ENCODE peak calls at places on chromosomes 11 and 22, in five cellular contexts. A is NCI-H748 treated with DMSO at 0.1 percent for 48 hours; T is T47D; Q is T-helper 2 cell treated with Interferon-gamma antibody and Interleukin-4, amounts not matched to agents 5 μg/mL and 100 μg/mL, for 36 hours; X is spleen. E is an unnamed sample.

GRCh38 chr11:22192642-22193347 is at the start of gene ANO5:
- DNase-seq in A (peak), T (peak), Q (no peak), X (peak), E (no peak)

GRCh38 chr22:31950226-31950625 is 5.9 kb downstream of the YWHAH start:
- DNase-seq in A (no peak), T (no peak), Q (no peak), X (peak), E (no peak)

GRCh38 chr22:47918936-47919505 is 1156.6 kb downstream of the TBC1D22A start:
- DNase-seq in A (no peak), T (no peak), Q (no peak), X (no peak), E (no peak)

GRCh38 chr22:29003975-29004646 is 57.5 kb downstream of the C22orf31 start:
- DNase-seq in A (peak), T (peak), Q (no peak), X (no peak), E (no peak)

GRCh38 chr11:396948-397548 is 3.0 kb downstream of the PKP3 start:
- DNase-seq in A (no peak), T (no peak), Q (peak), X (peak), E (no peak)

GRCh38 chr11:72072348-72072747 is 8.0 kb downstream of the NUMA1 start:
- DNase-seq in A (no peak), T (peak), Q (no peak), X (no peak), E (no peak)

GRCh38 chr11:122917311-122917710 is 34.8 kb downstream of the JHY start:
- DNase-seq in A (no peak), T (no peak), Q (no peak), X (no peak), E (no peak)

GRCh38 chr22:40855104-40855959 is 1.1 kb downstream of the ST13 start:
- DNase-seq in A (no peak), T (no peak), Q (no peak), X (no peak), E (no peak)

GRCh38 chr11:26084313-26084712 is 247.6 kb upstream of the ANO3 start:
- DNase-seq in A (no peak), T (no peak), Q (no peak), X (no peak), E (no peak)

GRCh38 chr11:95708681-95709080 is 80.9 kb downstream of the FAM76B start:
- DNase-seq in A (no peak), T (no peak), Q (no peak), X (no peak), E (no peak)

GRCh38 chr11:64007629-64008282 is 21.5 kb downstream of the OTUB1 start:
- DNase-seq in A (peak), T (no peak), Q (no peak), X (peak), E (no peak)

GRCh38 chr22:31378123-31378522 is 21.3 kb upstream of the DRG1 start:
- DNase-seq in A (no peak), T (no peak), Q (no peak), X (no peak), E (no peak)

GRCh38 chr11:62205441-62205840 is 3.0 kb upstream of the SCGB2A1 start:
- DNase-seq in A (no peak), T (no peak), Q (no peak), X (no peak), E (no peak)

GRCh38 chr11:118002541-118003019 is 16.4 kb downstream of the IL10RA start:
- DNase-seq in A (no peak), T (no peak), Q (peak), X (peak), E (no peak)

GRCh38 chr11:65934014-65934413 is 11.3 kb upstream of the TSGA10IP start:
- DNase-seq in A (no peak), T (no peak), Q (no peak), X (no peak), E (no peak)

GRCh38 chr11:130638048-130638447 is 189.6 kb downstream of the ADAMTS15 start:
- DNase-seq in A (no peak), T (no peak), Q (no peak), X (no peak), E (no peak)

GRCh38 chr22:39942433-39943213 is 17.6 kb upstream of the TMA7B start:
- DNase-seq in A (no peak), T (no peak), Q (no peak), X (no peak), E (no peak)

GRCh38 chr11:62139526-62140301 is 15.9 kb downstream of the INCENP start:
- DNase-seq in A (no peak), T (no peak), Q (no peak), X (peak), E (no peak)

GRCh38 chr22:42836026-42836425 is 21.0 kb downstream of the ARFGAP3 start:
- DNase-seq in A (no peak), T (no peak), Q (no peak), X (no peak), E (no peak)

GRCh38 chr11:121141051-121141450 is 40.0 kb downstream of the TECTA start:
- DNase-seq in A (no peak), T (no peak), Q (no peak), X (no peak), E (no peak)

GRCh38 chr11:313787-314547 is at the start of gene IFITM1:
- DNase-seq in A (no peak), T (peak), Q (peak), X (peak), E (peak)

GRCh38 chr11:10655931-10656576 is 37.5 kb downstream of the IRAG1 start:
- DNase-seq in A (no peak), T (no peak), Q (no peak), X (no peak), E (no peak)

E was measured in effector CD4-positive, alpha-beta T cell.